ENCODE peak calls at places on chromosome 22, in nine cellular contexts. N, F, U, W, R, S, V, Q and B are unnamed samples.
A peak's percentile ranks its signal among the peaks of the same experiment; 100 is the strongest.

GRCh38 chr22:35258144-35258988 is 1.1 kb downstream of the HMGXB4 start:
- DNase-seq in U (no peak), R (no peak), N (peak; percentile 11), V (peak; percentile 47), F (no peak), Q (no peak), W (no peak), S (no peak), B (no peak)

GRCh38 chr22:25759825-25760231 is 17.8 kb downstream of the MYO18B start:
- DNase-seq in S (peak; percentile 44), U (no peak), R (no peak), V (no peak), N (peak; percentile 37), Q (no peak), F (no peak), W (no peak), B (no peak)

GRCh38 chr22:44441401-44442185 is 56.4 kb downstream of the RTL6 start:
- DNase-seq in R (no peak), W (no peak), S (no peak), U (no peak), N (no peak), Q (no peak), V (no peak), F (no peak), B (peak; percentile 11)

GRCh38 chr22:20271114-20271994 is 3.2 kb upstream of the RTN4R start:
- DNase-seq in R (no peak), N (no peak), S (no peak), Q (no peak), F (no peak), W (no peak), V (no peak), U (no peak), B (no peak)

GRCh38 chr22:30575011-30575671 is 676 bp upstream of the GAL3ST1 start:
- DNase-seq in W (peak; percentile 9), V (no peak), S (peak; percentile 25), Q (peak; percentile 75), R (peak; percentile 41), U (no peak), N (peak; percentile 66), F (peak; percentile 19), B (peak; percentile 48)

GRCh38 chr22:47943729-47944700 is 1181.6 kb downstream of the TBC1D22A start:
- DNase-seq in S (no peak), F (no peak), Q (no peak), N (no peak), U (no peak), V (peak; percentile 59), R (no peak), W (no peak), B (no peak)

GRCh38 chr22:27105142-27106025 is 448.0 kb downstream of the MIAT start:
- DNase-seq in R (peak; percentile 90), F (peak; percentile 72), W (peak; percentile 66), Q (peak; percentile 31), N (peak; percentile 37), V (no peak), U (no peak), S (peak; percentile 60), B (peak; percentile 95)

GRCh38 chr22:48453751-48454485 is 1373.8 kb downstream of the BRD1 start:
- DNase-seq in R (no peak), W (no peak), Q (no peak), V (no peak), F (no peak), N (no peak), U (no peak), S (no peak), B (peak; percentile 12)

GRCh38 chr22:37503850-37504249 is 15.4 kb downstream of the CARD10 start:
- DNase-seq in F (no peak), U (no peak), V (no peak), S (no peak), W (no peak), R (no peak), N (peak; percentile 56), Q (peak; percentile 56), B (peak; percentile 37)

GRCh38 chr22:27311666-27312566 is 489.6 kb downstream of the MN1 start:
- DNase-seq in W (no peak), Q (no peak), U (no peak), V (no peak), N (no peak), F (no peak), S (no peak), R (no peak), B (no peak)

GRCh38 chr22:17171016-17171312 is 11.9 kb upstream of the HDHD5 start:
- DNase-seq in V (no peak), N (no peak), Q (no peak), F (no peak), U (no peak), W (no peak), R (no peak), S (no peak), B (no peak)

GRCh38 chr22:40541300-40541699 is 95.2 kb downstream of the MRTFA start:
- DNase-seq in N (no peak), Q (no peak), W (no peak), R (no peak), V (no peak), F (no peak), S (no peak), U (no peak), B (no peak)

GRCh38 chr22:18077087-18077638 is 627 bp upstream of the PEX26 start:
- DNase-seq in V (no peak), W (no peak), N (no peak), R (no peak), F (no peak), U (no peak), S (no peak), Q (no peak), B (no peak)

GRCh38 chr22:39528681-39529486 is 3.7 kb downstream of the RPS19BP1 start:
- DNase-seq in U (peak; percentile 60), R (peak; percentile 89), F (peak; percentile 52), Q (peak; percentile 95), V (peak; percentile 96), N (peak; percentile 93), S (peak; percentile 59), W (peak; percentile 90), B (peak; percentile 89)

GRCh38 chr22:39526736-39527171 is 5.8 kb downstream of the RPS19BP1 start:
- DNase-seq in N (no peak), W (no peak), V (peak; percentile 85), U (no peak), F (no peak), S (no peak), Q (no peak), R (no peak), B (no peak)

GRCh38 chr22:39525658-39525975 is 5.3 kb downstream of the ATF4 start:
- DNase-seq in W (no peak), F (no peak), Q (no peak), S (no peak), R (no peak), V (no peak), N (no peak), U (no peak), B (no peak)

GRCh38 chr22:39528080-39528661 is 4.4 kb downstream of the RPS19BP1 start:
- DNase-seq in F (no peak), N (no peak), W (no peak), U (no peak), V (no peak), S (no peak), R (no peak), Q (no peak), B (no peak)

DNA sequence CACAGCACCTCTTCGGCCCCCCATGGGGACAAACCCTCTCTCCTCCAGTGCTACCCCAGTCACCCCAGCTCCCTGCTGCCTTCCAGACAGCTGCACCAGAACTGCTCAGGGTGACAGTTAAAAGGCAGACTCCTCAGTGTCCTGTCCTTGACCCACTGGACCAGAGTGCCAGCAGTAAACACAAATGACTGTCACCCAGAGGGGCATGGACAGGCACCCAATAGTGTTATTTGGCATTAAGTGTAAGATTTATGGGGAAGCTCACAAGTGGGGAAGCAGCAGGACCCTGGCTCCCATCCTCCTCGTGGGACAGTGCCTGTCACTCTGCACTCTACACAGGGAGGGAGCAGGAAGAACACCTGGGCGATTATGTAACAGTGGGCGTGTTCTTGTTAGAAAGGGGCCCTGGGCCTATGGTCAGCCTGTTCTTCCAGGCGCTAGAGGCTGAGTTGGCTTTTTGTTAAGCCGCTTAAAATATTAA is 5.0 kb downstream of the RPS19BP1 start:
- DNase-seq in N (peak; percentile 52), V (peak; percentile 77), R (no peak), Q (peak; percentile 59), S (no peak), U (no peak), W (no peak), F (no peak), B (no peak)
- H3K4me3 ChIP-seq in N (no peak overlapping the region), V (peak overlapping the region; percentile 97), R (no peak overlapping the region), Q (peak overlapping the region; percentile 81), S (no peak overlapping the region), U (no peak overlapping the region), W (no peak overlapping the region), F (no peak overlapping the region), B (no peak overlapping the region)

GRCh38 chr22:41543854-41544670 is at the start of gene POLR3H:
- DNase-seq in W (peak; percentile 98), N (peak; percentile 100), U (peak; percentile 86), Q (peak; percentile 99), R (peak; percentile 99), V (peak; percentile 98), F (peak; percentile 95), S (peak; percentile 95), B (peak; percentile 99)
- TF ChIP-seq CTCF in W (peak; percentile 63), N (peak; percentile 68), U (peak; percentile 32), Q (no peak), R (peak; percentile 65), V (peak; percentile 87), F (peak; percentile 68), S (peak; percentile 45), B (peak; percentile 64)

DNA sequence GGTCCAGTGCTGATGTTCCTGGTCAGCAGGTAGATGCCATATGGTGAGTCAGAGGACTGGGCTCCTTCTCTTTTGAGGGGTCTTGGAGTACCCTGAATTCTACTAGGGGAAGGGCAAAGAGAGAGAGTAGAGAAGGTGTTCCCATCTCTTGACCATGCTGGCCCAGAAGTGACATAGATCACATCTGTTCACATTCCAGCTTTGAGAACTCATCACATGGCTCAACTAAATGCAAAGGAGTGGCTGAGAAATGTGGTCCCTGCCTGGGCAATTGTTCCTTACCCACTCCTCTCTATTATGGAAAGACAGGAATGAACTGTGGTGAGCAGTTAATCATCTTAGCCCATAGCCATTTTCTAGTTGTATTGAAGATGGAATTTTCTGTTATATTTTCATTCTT is 105.4 kb upstream of the TIMP3 start:
- DNase-seq in Q (no peak), U (no peak), S (no peak), V (no peak), F (no peak), N (no peak), W (no peak), R (no peak), B (no peak)
- H3K4me1 ChIP-seq in Q (no peaks in the 10 kb centered on the region), U (peaks cover 10% of the 10 kb centered on the region), S (no peaks in the 10 kb centered on the region), V (no peaks in the 10 kb centered on the region), F (no peaks in the 10 kb centered on the region), N (no peaks in the 10 kb centered on the region), W (no peaks in the 10 kb centered on the region), R (no peaks in the 10 kb centered on the region), B (no peaks in the 10 kb centered on the region)

DNA sequence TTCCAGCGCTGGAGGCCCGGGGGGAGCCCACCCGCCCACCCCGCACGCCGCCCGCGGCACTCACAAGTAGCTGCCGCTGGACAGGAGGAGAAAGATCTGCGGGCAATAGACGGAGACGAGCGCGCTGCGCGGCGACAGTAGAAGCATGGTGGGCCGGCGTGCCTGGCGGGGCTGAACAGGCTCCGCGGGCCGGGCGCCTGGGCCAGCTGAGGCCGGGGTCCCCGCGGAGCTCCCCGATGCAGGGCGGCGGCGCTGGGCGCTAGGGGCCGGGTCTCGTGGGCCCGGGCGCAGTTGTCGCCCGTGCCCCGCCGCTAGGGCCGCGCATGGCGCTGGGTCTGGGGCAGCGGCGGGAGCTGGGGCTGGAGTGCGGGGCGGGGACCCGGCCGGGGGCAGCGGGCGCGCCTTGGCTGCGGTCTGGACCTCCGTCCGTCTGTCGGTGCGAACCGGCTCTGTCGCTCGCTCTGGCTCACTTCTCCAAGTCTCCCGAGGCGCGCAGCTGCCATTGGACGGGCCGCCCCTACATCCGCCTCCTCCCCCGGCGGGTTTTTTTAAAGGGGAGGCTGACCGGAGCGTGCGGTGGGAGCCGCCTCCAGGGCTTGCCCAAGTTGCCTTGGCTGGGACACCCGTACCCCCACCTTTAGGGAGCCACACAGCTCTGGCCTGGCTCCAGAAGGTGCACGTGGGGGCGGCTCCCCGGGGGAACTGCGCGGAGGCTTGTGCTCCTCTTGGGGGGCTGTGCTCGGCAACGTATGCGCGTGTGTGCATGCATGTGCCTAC is 4.7 kb downstream of the WNT7B start:
- DNase-seq in N (no peak), R (no peak), W (no peak), V (no peak), F (no peak), U (no peak), S (no peak), Q (no peak), B (no peak)
- H3K4me3 ChIP-seq in N (no peak overlapping the region), R (no peak overlapping the region), W (peak overlapping the region; percentile 27), V (no peak overlapping the region), F (peak overlapping the region; percentile 24), U (peak overlapping the region; percentile 11), S (peak overlapping the region; percentile 57), Q (peak overlapping the region; percentile 38), B (no peak overlapping the region)